ENCODE peak calls at places on chromosome 19, in six cellular contexts. X is SW480; B is germinal center; G is stimulated activated CD4-positive, alpha-beta T cell treated with anti-CD3 and anti-CD28 coated beads, Interleukin-15, amount 100 ng/mL, for 24 hours; Y is stomach; N is endothelial cell. W is an unnamed sample.

GRCh38 chr19:34381399-34382251 is 16.6 kb downstream of the GPI start:
- DNase-seq in Y (no peak), X (no peak), N (no peak), B (no peak), G (no peak), W (no peak)

GRCh38 chr19:6481541-6482342 is at the start of gene DENND1C:
- DNase-seq in B (peak), N (peak), G (peak), X (no peak), Y (peak), W (peak)

GRCh38 chr19:13302521-13303270 is 152.5 kb downstream of the IER2 start:
- DNase-seq in G (no peak), B (no peak), X (peak), N (no peak), Y (no peak), W (no peak)

GRCh38 chr19:51398096-51398704 is 7.8 kb upstream of the C19orf84 start:
- DNase-seq in N (no peak), B (peak), X (peak), G (no peak), Y (no peak), W (no peak)

GRCh38 chr19:3710265-3710812 is 2.2 kb downstream of the TJP3 start:
- DNase-seq in N (no peak), G (no peak), Y (peak), X (peak), B (no peak), W (no peak)

GRCh38 chr19:48565090-48565489 is 13.1 kb downstream of the SULT2B1 start:
- DNase-seq in Y (no peak), X (peak), G (no peak), B (no peak), N (no peak), W (no peak)

GRCh38 chr19:2575734-2576481 is 100.0 kb downstream of the GADD45B start:
- DNase-seq in N (no peak), B (no peak), X (no peak), G (no peak), Y (peak), W (no peak)

GRCh38 chr19:30214651-30215051 is 157.5 kb upstream of the ZNF536 start:
- DNase-seq in X (no peak), B (no peak), G (peak), N (no peak), Y (no peak), W (no peak)

GRCh38 chr19:43620061-43621001 is 902 bp upstream of the ZNF428 start:
- DNase-seq in G (no peak), B (no peak), Y (no peak), N (no peak), X (no peak), W (peak)

GRCh38 chr19:37975596-37976515 is 68.8 kb downstream of the SIPA1L3 start:
- DNase-seq in N (no peak), X (no peak), Y (no peak), G (no peak), B (no peak), W (no peak)

GRCh38 chr19:36973021-36973843 is 57.1 kb downstream of the ZNF568 start:
- DNase-seq in N (peak), Y (peak), B (peak), G (peak), X (no peak), W (peak)

GRCh38 chr19:58586131-58586765 is 13.1 kb upstream of the MZF1 start:
- DNase-seq in G (no peak), Y (no peak), X (no peak), B (no peak), N (no peak), W (no peak)

GRCh38 chr19:40862785-40863184 is 12.5 kb upstream of the CYP2A6 start:
- DNase-seq in B (no peak), N (no peak), Y (no peak), G (no peak), X (no peak), W (no peak)

GRCh38 chr19:5828661-5829566 is 10.6 kb downstream of the FUT6 start:
- DNase-seq in N (no peak), Y (peak), G (peak), B (peak), X (no peak), W (no peak)

GRCh38 chr19:52451241-52451640 is 2.1 kb upstream of the ZNF578 start:
- DNase-seq in B (no peak), G (no peak), Y (no peak), N (no peak), X (no peak), W (no peak)

GRCh38 chr19:35216833-35217707 is 11.5 kb downstream of the FAM187B start:
- DNase-seq in X (no peak), B (no peak), Y (peak), N (no peak), G (peak), W (peak)

GRCh38 chr19:42091300-42092266 is 15.6 kb downstream of the ZNF574 start:
- DNase-seq in B (no peak), X (no peak), G (no peak), N (no peak), Y (peak), W (no peak)

GRCh38 chr19:18425515-18426415 is 6.6 kb downstream of the SSBP4 start:
- DNase-seq in Y (no peak), B (no peak), X (no peak), G (no peak), N (no peak), W (peak)